ENCODE peak calls at places on chromosome 15, in five cellular contexts. One of them, this sample, is unnamed.

GRCh38 chr15:94234300-94234699 is 2.9 kb downstream of the MCTP2 start:
- DNase-seq in AML-193: no peak
- DNase-seq in nephron progenitor cell: no peak
- DNase-seq in KBM-7: peak
- DNase-seq in HTR-8/SVneo: no peak
- DNase-seq in this sample: no peak

GRCh38 chr15:88900309-88900981 is 5.1 kb upstream of the HAPLN3 start:
- DNase-seq in nephron progenitor cell: no peak
- DNase-seq in AML-193: no peak
- DNase-seq in KBM-7: no peak
- DNase-seq in HTR-8/SVneo: no peak
- DNase-seq in this sample: no peak

GRCh38 chr15:64667736-64668161 is 107.6 kb downstream of the RBPMS2 start:
- DNase-seq in nephron progenitor cell: no peak
- DNase-seq in KBM-7: no peak
- DNase-seq in AML-193: no peak
- DNase-seq in HTR-8/SVneo: no peak
- DNase-seq in this sample: no peak

GRCh38 chr15:56174649-56175048 is 69.0 kb downstream of the RFX7 start:
- DNase-seq in HTR-8/SVneo: no peak
- DNase-seq in AML-193: no peak
- DNase-seq in nephron progenitor cell: no peak
- DNase-seq in KBM-7: no peak
- DNase-seq in this sample: peak

GRCh38 chr15:70259640-70260066 is 161.9 kb upstream of the TLE3 start:
- DNase-seq in nephron progenitor cell: no peak
- DNase-seq in AML-193: no peak
- DNase-seq in HTR-8/SVneo: peak
- DNase-seq in KBM-7: peak
- DNase-seq in this sample: no peak

GRCh38 chr15:67829647-67830504 is 4.6 kb downstream of the SKOR1 start:
- DNase-seq in nephron progenitor cell: peak
- DNase-seq in HTR-8/SVneo: no peak
- DNase-seq in AML-193: no peak
- DNase-seq in KBM-7: no peak
- DNase-seq in this sample: no peak

GRCh38 chr15:86743283-86743903 is 663.7 kb downstream of the AGBL1 start:
- DNase-seq in nephron progenitor cell: peak
- DNase-seq in KBM-7: peak
- DNase-seq in HTR-8/SVneo: no peak
- DNase-seq in AML-193: peak
- DNase-seq in this sample: no peak

GRCh38 chr15:90871097-90871715 is 2.8 kb downstream of the FURIN start:
- DNase-seq in HTR-8/SVneo: no peak
- DNase-seq in KBM-7: peak
- DNase-seq in nephron progenitor cell: peak
- DNase-seq in AML-193: no peak
- DNase-seq in this sample: no peak

GRCh38 chr15:81336568-81336967 is 12.6 kb upstream of the STARD5 start:
- DNase-seq in nephron progenitor cell: no peak
- DNase-seq in AML-193: peak
- DNase-seq in KBM-7: peak
- DNase-seq in HTR-8/SVneo: no peak
- DNase-seq in this sample: no peak

GRCh38 chr15:96340611-96341464 is 10.3 kb downstream of the NR2F2 start:
- DNase-seq in HTR-8/SVneo: no peak
- DNase-seq in KBM-7: no peak
- DNase-seq in AML-193: no peak
- DNase-seq in nephron progenitor cell: peak
- DNase-seq in this sample: no peak

GRCh38 chr15:48397841-48398240 is 66.6 kb downstream of the DUT start:
- DNase-seq in nephron progenitor cell: no peak
- DNase-seq in AML-193: no peak
- DNase-seq in HTR-8/SVneo: no peak
- DNase-seq in KBM-7: no peak
- DNase-seq in this sample: no peak

GRCh38 chr15:41575282-41575681 is 16.3 kb downstream of the TYRO3 start:
- DNase-seq in HTR-8/SVneo: no peak
- DNase-seq in AML-193: no peak
- DNase-seq in KBM-7: no peak
- DNase-seq in nephron progenitor cell: no peak
- DNase-seq in this sample: no peak

GRCh38 chr15:31828594-31828993 is 201.7 kb upstream of the CHRNA7 start:
- DNase-seq in HTR-8/SVneo: no peak
- DNase-seq in AML-193: no peak
- DNase-seq in nephron progenitor cell: no peak
- DNase-seq in KBM-7: no peak
- DNase-seq in this sample: no peak

GRCh38 chr15:70910958-70911357 is 18.3 kb downstream of the LRRC49 start:
- DNase-seq in HTR-8/SVneo: no peak
- DNase-seq in AML-193: no peak
- DNase-seq in KBM-7: no peak
- DNase-seq in nephron progenitor cell: no peak
- DNase-seq in this sample: no peak

GRCh38 chr15:60552224-60552623 is 73.3 kb upstream of the ICE2 start:
- DNase-seq in AML-193: no peak
- DNase-seq in nephron progenitor cell: no peak
- DNase-seq in KBM-7: no peak
- DNase-seq in HTR-8/SVneo: no peak
- DNase-seq in this sample: no peak

GRCh38 chr15:38652998-38653397 is 88.4 kb upstream of the RASGRP1 start:
- DNase-seq in KBM-7: peak
- DNase-seq in AML-193: no peak
- DNase-seq in nephron progenitor cell: no peak
- DNase-seq in HTR-8/SVneo: no peak
- DNase-seq in this sample: no peak

GRCh38 chr15:83123529-83123928 is 16.1 kb downstream of the TM6SF1 start:
- DNase-seq in HTR-8/SVneo: no peak
- DNase-seq in AML-193: no peak
- DNase-seq in KBM-7: no peak
- DNase-seq in nephron progenitor cell: no peak
- DNase-seq in this sample: no peak

GRCh38 chr15:63752075-63752684 is 81.6 kb downstream of the HERC1 start:
- DNase-seq in HTR-8/SVneo: peak
- DNase-seq in AML-193: peak
- DNase-seq in nephron progenitor cell: no peak
- DNase-seq in KBM-7: peak
- DNase-seq in this sample: peak

GRCh38 chr15:70615435-70616310 is 147.7 kb downstream of the UACA start:
- DNase-seq in HTR-8/SVneo: no peak
- DNase-seq in AML-193: no peak
- DNase-seq in nephron progenitor cell: no peak
- DNase-seq in KBM-7: no peak
- DNase-seq in this sample: no peak